ENCODE peak calls at places on chromosomes 12 and 14, in five cellular contexts. One of them, this sample, is unnamed.

GRCh38 chr12:3366451-3367155 is 124.4 kb upstream of the PRMT8 start:
- DNase-seq in AG09309: no peak
- DNase-seq in adrenal gland: no peak
- DNase-seq in heart left ventricle: no peak
- DNase-seq in mucosa of descending colon: no peak
- DNase-seq in this sample: no peak

GRCh38 chr12:4545195-4545594 is 6.5 kb downstream of the RAD51AP1 start:
- DNase-seq in heart left ventricle: no peak
- DNase-seq in AG09309: no peak
- DNase-seq in mucosa of descending colon: no peak
- DNase-seq in adrenal gland: no peak
- DNase-seq in this sample: no peak

GRCh38 chr14:50599700-50600444 is 39.9 kb downstream of the ATL1 start:
- DNase-seq in mucosa of descending colon: no peak
- DNase-seq in heart left ventricle: no peak
- DNase-seq in adrenal gland: no peak
- DNase-seq in AG09309: peak
- DNase-seq in this sample: no peak

GRCh38 chr14:76920572-76921175 is 94.5 kb downstream of the LRRC74A start:
- DNase-seq in mucosa of descending colon: no peak
- DNase-seq in heart left ventricle: no peak
- DNase-seq in adrenal gland: no peak
- DNase-seq in AG09309: no peak
- DNase-seq in this sample: peak

GRCh38 chr12:57483466-57483865 is 3.8 kb upstream of the ARHGAP9 start:
- DNase-seq in heart left ventricle: no peak
- DNase-seq in AG09309: peak
- DNase-seq in mucosa of descending colon: no peak
- DNase-seq in adrenal gland: no peak
- DNase-seq in this sample: no peak

GRCh38 chr12:11728154-11728755 is 78.8 kb downstream of the ETV6 start:
- DNase-seq in adrenal gland: no peak
- DNase-seq in heart left ventricle: no peak
- DNase-seq in AG09309: no peak
- DNase-seq in mucosa of descending colon: no peak
- DNase-seq in this sample: no peak

GRCh38 chr12:32983968-32984367 is 87.4 kb upstream of the PKP2 start:
- DNase-seq in mucosa of descending colon: no peak
- DNase-seq in AG09309: no peak
- DNase-seq in heart left ventricle: no peak
- DNase-seq in adrenal gland: no peak
- DNase-seq in this sample: no peak

GRCh38 chr14:92848941-92849340 is 54.8 kb downstream of the GOLGA5 start:
- DNase-seq in mucosa of descending colon: no peak
- DNase-seq in AG09309: no peak
- DNase-seq in adrenal gland: no peak
- DNase-seq in heart left ventricle: no peak
- DNase-seq in this sample: no peak

GRCh38 chr14:39432619-39433451 is 602 bp upstream of the FBXO33 start:
- DNase-seq in AG09309: no peak
- DNase-seq in mucosa of descending colon: peak
- DNase-seq in adrenal gland: peak
- DNase-seq in heart left ventricle: peak
- DNase-seq in this sample: no peak

GRCh38 chr14:100155881-100156645 is 3.4 kb downstream of the DEGS2 start:
- DNase-seq in heart left ventricle: no peak
- DNase-seq in AG09309: no peak
- DNase-seq in adrenal gland: no peak
- DNase-seq in mucosa of descending colon: peak
- DNase-seq in this sample: no peak

GRCh38 chr12:20368653-20369163 is 371 bp downstream of the PDE3A start:
- DNase-seq in mucosa of descending colon: peak
- DNase-seq in AG09309: no peak
- DNase-seq in heart left ventricle: peak
- DNase-seq in adrenal gland: peak
- DNase-seq in this sample: no peak

GRCh38 chr12:69985656-69986055 is 160.6 kb downstream of the MYRFL start:
- DNase-seq in heart left ventricle: no peak
- DNase-seq in mucosa of descending colon: no peak
- DNase-seq in AG09309: no peak
- DNase-seq in adrenal gland: no peak
- DNase-seq in this sample: no peak

GRCh38 chr12:103913100-103913499 is 17.1 kb upstream of the HSP90B1 start:
- DNase-seq in mucosa of descending colon: no peak
- DNase-seq in heart left ventricle: no peak
- DNase-seq in adrenal gland: no peak
- DNase-seq in AG09309: no peak
- DNase-seq in this sample: no peak

GRCh38 chr12:116662612-116663144 is 75.2 kb downstream of the SPRING1 start:
- DNase-seq in heart left ventricle: peak
- DNase-seq in AG09309: no peak
- DNase-seq in mucosa of descending colon: peak
- DNase-seq in adrenal gland: peak
- DNase-seq in this sample: no peak

GRCh38 chr12:125403145-125403789 is 338.0 kb downstream of the AACS start:
- DNase-seq in mucosa of descending colon: no peak
- DNase-seq in adrenal gland: no peak
- DNase-seq in AG09309: no peak
- DNase-seq in heart left ventricle: no peak
- DNase-seq in this sample: no peak

GRCh38 chr12:26396402-26396801 is 201.0 kb downstream of the SSPN start:
- DNase-seq in mucosa of descending colon: no peak
- DNase-seq in adrenal gland: no peak
- DNase-seq in AG09309: no peak
- DNase-seq in heart left ventricle: no peak
- DNase-seq in this sample: no peak

GRCh38 chr12:118034429-118035193 is 18.1 kb downstream of the RFC5 start:
- DNase-seq in adrenal gland: no peak
- DNase-seq in AG09309: peak
- DNase-seq in mucosa of descending colon: no peak
- DNase-seq in heart left ventricle: no peak
- DNase-seq in this sample: no peak

GRCh38 chr12:64767495-64767894 is 8.3 kb upstream of the GNS start:
- DNase-seq in AG09309: no peak
- DNase-seq in adrenal gland: no peak
- DNase-seq in mucosa of descending colon: no peak
- DNase-seq in heart left ventricle: no peak
- DNase-seq in this sample: no peak

GRCh38 chr12:64773386-64773785 is 14.2 kb upstream of the GNS start:
- DNase-seq in mucosa of descending colon: no peak
- DNase-seq in heart left ventricle: no peak
- DNase-seq in AG09309: no peak
- DNase-seq in adrenal gland: no peak
- DNase-seq in this sample: no peak
- TF ChIP-seq CTCF in mucosa of descending colon: no peak
- TF ChIP-seq CTCF in heart left ventricle: no peak
- TF ChIP-seq CTCF in AG09309: no peak
- TF ChIP-seq CTCF in adrenal gland: no peak
- TF ChIP-seq CTCF in this sample: no peak

DNA sequence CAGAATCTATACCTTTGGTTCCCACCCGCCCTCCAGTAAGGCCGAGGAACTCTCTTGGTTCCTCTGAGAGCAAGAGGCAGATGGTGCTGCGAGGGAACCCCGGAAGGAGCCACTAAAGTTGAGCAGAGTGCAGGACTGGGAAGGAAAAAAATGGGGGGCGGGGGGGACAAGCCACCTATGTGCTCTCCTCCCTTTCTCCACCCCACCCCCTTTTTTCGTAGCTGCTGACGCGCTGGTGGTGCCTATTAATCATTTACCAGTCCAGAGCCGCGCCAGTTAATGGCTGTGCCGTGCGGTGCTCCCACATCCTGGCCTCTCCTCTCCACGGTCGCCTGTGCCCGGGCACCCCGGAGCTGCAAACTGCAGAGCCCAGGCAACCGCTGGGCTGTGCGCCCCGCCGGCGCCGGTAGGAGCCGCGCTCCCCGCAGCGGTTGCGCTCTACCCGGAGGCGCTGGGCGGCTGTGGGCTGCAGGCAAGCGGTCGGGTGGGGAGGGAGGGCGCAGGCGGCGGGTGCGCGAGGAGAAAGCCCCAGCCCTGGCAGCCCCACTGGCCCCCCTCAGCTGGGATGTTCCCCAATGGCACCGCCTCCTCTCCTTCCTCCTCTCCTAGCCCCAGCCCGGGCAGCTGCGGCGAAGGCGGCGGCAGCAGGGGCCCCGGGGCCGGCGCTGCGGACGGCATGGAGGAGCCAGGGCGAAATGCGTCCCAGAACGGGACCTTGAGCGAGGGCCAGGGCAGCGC is 1.3 kb downstream of the SSTR1 start:
- DNase-seq in AG09309: peak
- DNase-seq in mucosa of descending colon: peak
- DNase-seq in heart left ventricle: peak
- DNase-seq in adrenal gland: no peak
- DNase-seq in this sample: no peak
- TF ChIP-seq CTCF in AG09309: peak
- TF ChIP-seq CTCF in mucosa of descending colon: no peak
- TF ChIP-seq CTCF in heart left ventricle: peak
- TF ChIP-seq CTCF in adrenal gland: no peak
- TF ChIP-seq CTCF in this sample: no peak

DNA sequence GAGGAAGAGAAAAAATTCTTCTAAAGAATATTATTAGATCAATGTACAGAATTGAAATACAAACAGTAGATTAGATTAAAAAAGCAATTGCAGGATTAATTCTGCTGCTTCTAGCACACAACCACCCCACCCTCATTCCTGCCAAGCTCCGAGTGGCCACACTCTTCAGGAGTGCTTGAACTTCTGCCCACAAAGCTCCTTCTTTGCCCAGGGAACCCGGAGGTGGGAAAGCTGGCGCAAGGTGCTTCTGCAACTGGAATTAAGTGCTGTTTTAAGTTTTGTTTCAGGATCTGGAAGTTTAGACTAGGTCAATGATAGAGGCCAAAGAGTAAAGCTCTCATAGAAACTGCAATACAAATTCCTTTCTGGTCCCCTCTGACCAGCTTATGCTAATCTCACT is 94.1 kb upstream of the BMP4 start:
- DNase-seq in AG09309: no peak
- DNase-seq in mucosa of descending colon: no peak
- DNase-seq in adrenal gland: no peak
- DNase-seq in heart left ventricle: no peak
- DNase-seq in this sample: no peak
- TF ChIP-seq CTCF in AG09309: no peak
- TF ChIP-seq CTCF in mucosa of descending colon: no peak
- TF ChIP-seq CTCF in adrenal gland: no peak
- TF ChIP-seq CTCF in heart left ventricle: no peak
- TF ChIP-seq CTCF in this sample: no peak

GRCh38 chr12:80512781-80513180 is 68.7 kb downstream of the PTPRQ start:
- DNase-seq in heart left ventricle: no peak
- DNase-seq in AG09309: no peak
- DNase-seq in mucosa of descending colon: no peak
- DNase-seq in adrenal gland: no peak
- DNase-seq in this sample: no peak
- TF ChIP-seq CTCF in heart left ventricle: no peak
- TF ChIP-seq CTCF in AG09309: no peak
- TF ChIP-seq CTCF in mucosa of descending colon: no peak
- TF ChIP-seq CTCF in adrenal gland: no peak
- TF ChIP-seq CTCF in this sample: no peak

DNA sequence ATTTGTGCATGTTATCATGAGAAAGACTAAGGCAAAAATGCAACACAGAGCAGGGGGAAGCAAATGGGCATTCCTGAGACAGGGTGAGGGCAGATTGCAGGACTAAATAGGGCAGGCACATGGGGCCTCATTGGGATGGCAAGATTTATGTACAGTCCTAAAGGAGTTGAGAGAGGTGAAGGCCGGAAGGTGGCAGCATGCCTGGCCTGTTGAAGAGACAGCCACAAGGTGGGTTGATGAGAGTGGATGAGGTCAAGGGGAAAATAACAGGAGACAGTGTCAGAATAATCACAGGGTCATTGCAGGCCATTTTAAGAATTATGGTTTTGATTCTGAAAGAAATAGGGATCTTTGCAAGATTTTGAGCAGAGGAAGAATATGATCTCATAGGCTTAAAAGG is 21.0 kb downstream of the PAH start:
- DNase-seq in adrenal gland: no peak
- DNase-seq in mucosa of descending colon: no peak
- DNase-seq in AG09309: no peak
- DNase-seq in heart left ventricle: no peak
- DNase-seq in this sample: no peak
- TF ChIP-seq CTCF in adrenal gland: no peak
- TF ChIP-seq CTCF in mucosa of descending colon: no peak
- TF ChIP-seq CTCF in AG09309: no peak
- TF ChIP-seq CTCF in heart left ventricle: no peak
- TF ChIP-seq CTCF in this sample: no peak

GRCh38 chr12:101172316-101172715 is 37.7 kb downstream of the SLC5A8 start:
- DNase-seq in adrenal gland: no peak
- DNase-seq in mucosa of descending colon: no peak
- DNase-seq in AG09309: peak
- DNase-seq in heart left ventricle: no peak
- DNase-seq in this sample: no peak
- TF ChIP-seq CTCF in adrenal gland: no peak
- TF ChIP-seq CTCF in mucosa of descending colon: no peak
- TF ChIP-seq CTCF in AG09309: peak
- TF ChIP-seq CTCF in heart left ventricle: no peak
- TF ChIP-seq CTCF in this sample: peak

This sample was measured in D721Med.